ENCODE peak calls at places on chromosomes 1 and 21, in four cellular contexts. N is lower leg skin, L is astrocyte of the spinal cord, I is Caco-2. F is an unnamed sample.
A peak's percentile ranks its signal among the peaks of the same experiment; 100 is the strongest.

GRCh38 chr1:978835-979743 is 2.8 kb downstream of the PERM1 start:
- DNase-seq in N (no peak), L (no peak), I (no peak), F (peak; percentile 18)

GRCh38 chr21:21163904-21164303 is 165.7 kb downstream of the NCAM2 start:
- DNase-seq in N (peak; percentile 16), L (peak; percentile 86), I (peak; percentile 48), F (peak; percentile 31)

GRCh38 chr1:25933479-25934365 is 27.5 kb upstream of the STMN1 start:
- DNase-seq in N (no peak), L (no peak), I (no peak), F (no peak)

GRCh38 chr1:116806245-116806644 is 52.0 kb downstream of the CD2 start:
- DNase-seq in N (no peak), L (no peak), I (no peak), F (no peak)

GRCh38 chr1:12063141-12064072 is at the start of gene TNFRSF8:
- DNase-seq in N (no peak), L (no peak), I (no peak), F (no peak)

GRCh38 chr1:3597599-3597964 is 13.7 kb downstream of the MEGF6 start:
- DNase-seq in N (no peak), L (no peak), I (no peak), F (no peak)

GRCh38 chr1:6033986-6034749 is 11.5 kb upstream of the KCNAB2 start:
- DNase-seq in N (no peak), L (no peak), I (peak; percentile 62), F (peak; percentile 37)

GRCh38 chr1:16143566-16144324 is 12.1 kb downstream of the EPHA2 start:
- DNase-seq in N (no peak), L (peak; percentile 41), I (peak; percentile 92), F (peak; percentile 73)

GRCh38 chr1:21874778-21875547 is 62.1 kb downstream of the HSPG2 start:
- DNase-seq in N (no peak), L (no peak), I (no peak), F (no peak)

GRCh38 chr1:230047114-230047865 is 19.7 kb upstream of the GALNT2 start:
- DNase-seq in N (no peak), L (no peak), I (peak; percentile 13), F (no peak)

GRCh38 chr1:205598841-205599666 is 32.8 kb downstream of the ELK4 start:
- DNase-seq in N (no peak), L (peak; percentile 95), I (no peak), F (peak; percentile 74)

GRCh38 chr1:196873385-196873784 is 14.5 kb upstream of the CFHR4 start:
- DNase-seq in N (no peak), L (no peak), I (no peak), F (no peak)

GRCh38 chr1:152743371-152744145 is 14.3 kb upstream of the KPRP start:
- DNase-seq in N (no peak), L (no peak), I (no peak), F (no peak)

GRCh38 chr1:16474166-16474800 is 33.8 kb downstream of the NECAP2 start:
- DNase-seq in N (no peak), L (no peak), I (no peak), F (no peak)

GRCh38 chr1:240109920-240110685 is 18.4 kb downstream of the FMN2 start:
- DNase-seq in N (no peak), L (peak; percentile 78), I (no peak), F (no peak)

GRCh38 chr1:227792216-227793078 is 23.0 kb upstream of the PRSS38 start:
- DNase-seq in N (peak; percentile 6), L (no peak), I (no peak), F (no peak)

GRCh38 chr1:227794813-227795183 is 20.7 kb upstream of the PRSS38 start:
- DNase-seq in N (no peak), L (no peak), I (no peak), F (no peak)

GRCh38 chr1:227791425-227792090 is 23.9 kb upstream of the PRSS38 start:
- DNase-seq in N (peak; percentile 8), L (no peak), I (no peak), F (no peak)

GRCh38 chr1:227793948-227794812 is 21.3 kb upstream of the PRSS38 start:
- DNase-seq in N (no peak), L (peak; percentile 90), I (no peak), F (peak; percentile 54)

DNA sequence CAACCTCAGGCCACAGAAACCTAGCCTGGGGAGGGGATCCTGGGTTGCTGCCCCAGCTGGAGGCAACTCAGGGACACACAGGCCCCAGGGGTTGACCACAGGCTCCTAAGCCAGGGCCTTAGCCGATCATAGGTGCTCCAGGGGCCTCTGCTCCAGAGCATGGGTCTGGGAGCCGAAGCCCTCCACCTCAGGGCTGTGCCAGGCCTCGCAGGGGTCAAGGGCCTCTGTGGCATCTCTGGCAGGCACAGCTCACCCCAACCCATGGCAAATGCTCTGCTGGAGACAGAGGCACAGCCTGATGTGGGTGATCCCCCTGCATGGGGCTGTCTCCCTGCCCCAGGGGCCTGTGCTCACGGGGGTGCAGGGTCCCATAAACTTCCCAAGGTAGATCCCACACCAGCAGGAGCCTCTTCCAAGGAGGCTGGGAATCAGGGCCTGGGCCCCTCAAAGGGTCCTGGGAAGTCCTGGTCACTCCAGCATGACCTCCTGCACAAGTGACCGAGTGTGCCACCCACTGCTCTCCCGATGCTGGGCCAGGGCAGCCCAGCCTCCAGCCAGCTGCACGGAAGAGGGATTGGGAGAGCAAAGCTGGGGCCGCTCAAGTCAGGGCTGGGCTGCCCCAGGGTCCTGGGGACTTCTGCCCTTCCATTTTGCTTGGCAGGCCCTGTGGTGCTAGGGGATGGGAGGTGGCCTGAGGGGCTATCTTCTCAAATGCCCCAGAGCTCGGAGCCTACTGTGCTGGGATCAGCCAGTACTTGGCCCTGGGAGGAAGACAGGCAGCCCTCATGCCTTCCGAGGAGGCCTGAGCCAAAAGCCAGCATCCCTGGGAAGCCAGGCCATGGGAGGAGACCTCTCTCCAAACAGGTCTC is 22.2 kb upstream of the PRSS38 start:
- DNase-seq in N (no peak), L (no peak), I (no peak), F (no peak)
- TF ChIP-seq CTCF in N (no peak), L (no peak), I (no peak), F (no peak)

DNA sequence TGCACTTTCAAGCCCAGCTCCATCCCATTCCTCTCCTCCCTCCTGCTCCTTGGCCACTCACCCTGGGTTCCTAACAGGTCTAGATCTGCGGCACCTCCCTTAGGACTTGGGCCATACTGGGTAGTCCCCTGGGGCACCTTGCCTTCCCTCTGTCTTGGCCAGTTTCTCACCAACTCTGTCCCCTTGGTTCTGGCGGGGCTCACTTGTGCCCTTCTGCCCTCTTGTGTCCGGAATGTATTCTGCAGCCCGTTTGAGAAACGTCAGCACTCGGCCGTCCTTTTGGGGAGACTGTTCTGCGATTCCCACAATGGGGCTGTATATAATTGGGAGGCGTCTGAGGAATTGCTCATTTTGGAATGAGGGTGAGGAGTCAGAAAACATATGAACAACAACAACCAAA is 162.4 kb downstream of the ZSCAN20 start:
- DNase-seq in N (no peak), L (peak; percentile 7), I (peak; percentile 24), F (no peak)
- TF ChIP-seq CTCF in N (no peak), L (peak; percentile 67), I (peak; percentile 28), F (peak; percentile 73)

GRCh38 chr1:32619701-32620485 is 30.5 kb downstream of the ZBTB8OS start:
- DNase-seq in N (no peak), L (peak; percentile 18), I (no peak), F (no peak)
- TF ChIP-seq CTCF in N (no peak), L (peak; percentile 19), I (no peak), F (peak; percentile 14)

GRCh38 chr1:83882906-83883305 is 116.0 kb downstream of the TTLL7 start:
- DNase-seq in N (no peak), L (peak; percentile 58), I (no peak), F (peak; percentile 6)
- TF ChIP-seq CTCF in N (no peak), L (peak; percentile 21), I (no peak), F (no peak)

GRCh38 chr1:231337472-231338269 is at the start of gene EXOC8:
- DNase-seq in N (peak; percentile 93), L (peak; percentile 98), I (peak; percentile 98), F (peak; percentile 98)
- TF ChIP-seq CTCF in N (no peak), L (peak; percentile 10), I (no peak), F (no peak)

GRCh38 chr1:211371406-211372105 is 44.9 kb downstream of the TRAF5 start:
- DNase-seq in N (no peak), L (peak; percentile 41), I (no peak), F (no peak)

GRCh38 chr1:211375286-211375818 is 48.7 kb downstream of the TRAF5 start:
- DNase-seq in N (no peak), L (no peak), I (no peak), F (no peak)

GRCh38 chr1:211372463-211372862 is 45.8 kb downstream of the TRAF5 start:
- DNase-seq in N (no peak), L (no peak), I (no peak), F (no peak)

GRCh38 chr1:211369640-211370039 is 43.0 kb downstream of the TRAF5 start:
- DNase-seq in N (no peak), L (no peak), I (no peak), F (no peak)

GRCh38 chr1:211370669-211371068 is 44.0 kb downstream of the TRAF5 start:
- DNase-seq in N (no peak), L (no peak), I (no peak), F (no peak)
- TF ChIP-seq CTCF in N (no peak), L (no peak), I (no peak), F (no peak)

F was measured in heart right ventricle.